ENCODE peak calls at places on chromosomes 12 and 14, in six cellular contexts. L is heart right ventricle; C is frontal cortex; G is A549; V is CD8-positive, alpha-beta T cell; B is HTR-8/SVneo. H is an unnamed sample.

GRCh38 chr12:6915023-6915788 is 826 bp downstream of the ENO2 start:
- DNase-seq in B (no peak), L (no peak), G (peak; percentile 47), V (no peak), C (no peak), H (no peak)

GRCh38 chr14:51498411-51499227 is 153.1 kb upstream of the FRMD6 start:
- DNase-seq in L (no peak), B (no peak), C (no peak), V (no peak), G (no peak), H (no peak)

GRCh38 chr12:29559194-29559593 is 61.7 kb upstream of the OVCH1 start:
- DNase-seq in V (no peak), B (no peak), C (no peak), G (no peak), L (no peak), H (no peak)

GRCh38 chr12:51009038-51009437 is 17.1 kb downstream of the SLC11A2 start:
- DNase-seq in L (peak; percentile 47), B (no peak), V (peak; percentile 64), G (no peak), C (peak; percentile 48), H (peak; percentile 25)

GRCh38 chr12:121789233-121789781 is 4.2 kb downstream of the RHOF start:
- DNase-seq in G (no peak), V (peak; percentile 57), L (no peak), C (no peak), B (no peak), H (no peak)

GRCh38 chr12:3236345-3237153 is 159.4 kb downstream of the TSPAN9 start:
- DNase-seq in V (no peak), C (no peak), B (peak; percentile 93), G (peak; percentile 44), L (no peak), H (no peak)

GRCh38 chr12:90909069-90909676 is 45.8 kb downstream of the CCER1 start:
- DNase-seq in G (peak; percentile 59), B (peak; percentile 29), C (peak; percentile 4), V (no peak), L (no peak), H (no peak)

GRCh38 chr14:69083181-69083580 is 69.7 kb downstream of the DCAF5 start:
- DNase-seq in B (no peak), G (no peak), L (no peak), V (no peak), C (no peak), H (no peak)

GRCh38 chr12:3202734-3203446 is 125.7 kb downstream of the TSPAN9 start:
- DNase-seq in G (peak; percentile 47), V (peak; percentile 56), B (peak; percentile 88), L (peak; percentile 78), C (peak; percentile 77), H (no peak)

GRCh38 chr14:64725360-64725815 is 21.2 kb downstream of the PLEKHG3 start:
- DNase-seq in C (no peak), L (no peak), G (no peak), V (no peak), B (no peak), H (no peak)

GRCh38 chr14:95891742-95892141 is 15.1 kb downstream of the TUNAR start:
- DNase-seq in C (no peak), B (no peak), V (no peak), G (peak; percentile 23), L (no peak), H (no peak)

GRCh38 chr14:87034680-87035079 is 958.3 kb downstream of the GALC start:
- DNase-seq in L (no peak), B (no peak), G (no peak), V (no peak), C (no peak), H (no peak)

GRCh38 chr12:14629832-14630688 is 62.4 kb upstream of the PLBD1 start:
- DNase-seq in B (peak; percentile 29), C (peak; percentile 44), V (peak; percentile 66), L (peak; percentile 26), G (peak; percentile 79), H (no peak)

GRCh38 chr12:67915335-67915851 is 73.9 kb upstream of the IFNG-AS1 start:
- DNase-seq in C (no peak), G (no peak), V (no peak), L (no peak), B (no peak), H (no peak)

GRCh38 chr12:29608581-29608980 is 111.1 kb upstream of the OVCH1 start:
- DNase-seq in B (no peak), C (no peak), V (no peak), G (no peak), L (no peak), H (no peak)

GRCh38 chr12:12239127-12239526 is 27.7 kb downstream of the LRP6 start:
- DNase-seq in L (no peak), G (no peak), V (no peak), C (no peak), B (no peak), H (no peak)

GRCh38 chr12:106942775-106943174 is 12.9 kb upstream of the TMEM263 start:
- DNase-seq in G (no peak), B (no peak), C (no peak), L (no peak), V (no peak), H (no peak)

GRCh38 chr12:29610473-29611174 is 113.1 kb upstream of the OVCH1 start:
- DNase-seq in B (no peak), L (no peak), V (no peak), C (no peak), G (no peak), H (no peak)

GRCh38 chr12:51721281-51721940 is 127.1 kb downstream of the FIGNL2 start:
- DNase-seq in B (no peak), L (peak; percentile 45), G (no peak), C (peak; percentile 43), V (peak; percentile 45), H (peak; percentile 9)

GRCh38 chr12:108977360-108977759 is 43.5 kb downstream of the SVOP start:
- DNase-seq in C (no peak), G (no peak), B (no peak), L (no peak), V (no peak), H (no peak)

GRCh38 chr14:29773990-29774389 is 153.7 kb downstream of the PRKD1 start:
- DNase-seq in C (no peak), B (no peak), L (no peak), G (no peak), V (no peak), H (no peak)

H was measured in C1 segment of cervical spinal cord.